ENCODE peak calls at places on chromosomes 6 and 20, in nine cellular contexts. P is sigmoid colon, U is esophagus muscularis mucosa, D is tibial nerve, Q is suprapubic skin, M is stomach, L is A549, E is GM12878, V is transverse colon. S is an unnamed sample.

GRCh38 chr20:59082077-59082740 is 39.6 kb upstream of the PRELID3B start:
- DNase-seq in U (no peak), E (no peak), Q (no peak), D (no peak), L (peak), P (no peak), V (no peak), M (no peak), S (no peak)

GRCh38 chr6:44572346-44572745 is 184.8 kb downstream of the CDC5L start:
- DNase-seq in M (no peak), D (no peak), P (no peak), L (no peak), V (no peak), E (no peak), U (no peak), Q (no peak), S (no peak)

GRCh38 chr6:139522471-139523220 is 148.2 kb upstream of the CITED2 start:
- DNase-seq in V (no peak), Q (no peak), L (no peak), E (no peak), U (no peak), M (no peak), D (no peak), P (no peak), S (no peak)

GRCh38 chr6:42279144-42279781 is 61.6 kb upstream of the MRPS10 start:
- DNase-seq in M (no peak), U (no peak), L (peak), E (no peak), V (peak), D (no peak), Q (no peak), P (peak), S (peak)

GRCh38 chr6:169070506-169071176 is 183.0 kb downstream of the THBS2 start:
- DNase-seq in P (peak), D (peak), U (peak), L (peak), E (no peak), M (peak), V (peak), Q (peak), S (peak)

GRCh38 chr6:92479821-92480220 is 939.5 kb downstream of the EPHA7 start:
- DNase-seq in D (no peak), V (no peak), U (no peak), M (no peak), Q (no peak), L (no peak), P (no peak), E (no peak), S (no peak)

GRCh38 chr6:1689141-1689540 is 79.4 kb downstream of the FOXC1 start:
- DNase-seq in E (no peak), P (no peak), Q (no peak), L (no peak), U (no peak), D (no peak), V (no peak), M (no peak), S (no peak)

GRCh38 chr20:61809006-61809770 is 256.5 kb downstream of the TAF4 start:
- DNase-seq in E (no peak), P (no peak), V (no peak), L (no peak), Q (no peak), D (no peak), M (no peak), U (no peak), S (no peak)

GRCh38 chr6:5710516-5710915 is 296.2 kb downstream of the NRN1 start:
- DNase-seq in L (no peak), E (no peak), V (no peak), D (no peak), P (no peak), Q (no peak), M (no peak), U (peak), S (no peak)
- H3K4me3 ChIP-seq in L (no peak), E (no peak), V (no peak), D (no peak), P (no peak), Q (no peak), M (no peak), U (no peak), S (no peak)

GRCh38 chr20:51340451-51340840 is 202.1 kb downstream of the NFATC2 start:
- DNase-seq in V (no peak), U (no peak), E (no peak), D (no peak), P (no peak), Q (no peak), M (no peak), L (no peak), S (no peak)

GRCh38 chr20:51338692-51339440 is 203.7 kb downstream of the NFATC2 start:
- DNase-seq in U (no peak), V (no peak), P (no peak), M (no peak), D (no peak), Q (no peak), L (no peak), E (no peak), S (no peak)

GRCh38 chr20:51339721-51340450 is 202.6 kb downstream of the NFATC2 start:
- DNase-seq in M (no peak), D (no peak), U (no peak), L (no peak), V (no peak), Q (no peak), E (no peak), P (no peak), S (no peak)

GRCh38 chr20:51342510-51343236 is 199.8 kb downstream of the NFATC2 start:
- DNase-seq in E (no peak), P (peak), V (peak), U (no peak), L (no peak), M (no peak), Q (no peak), D (no peak), S (no peak)

GRCh38 chr20:51341581-51341980 is 200.9 kb downstream of the NFATC2 start:
- DNase-seq in M (no peak), Q (no peak), E (no peak), L (no peak), D (no peak), P (peak), U (no peak), V (no peak), S (no peak)
- TF ChIP-seq EP300 in M (no peak), Q (no peak), E (no peak), L (no peak), D (no peak), P (no peak), U (no peak), V (no peak), S (no peak)

GRCh38 chr20:25103526-25103925 is 21.6 kb upstream of the VSX1 start:
- DNase-seq in D (no peak), V (no peak), P (no peak), Q (no peak), M (no peak), L (no peak), E (no peak), U (peak), S (no peak)
- H3K4me3 ChIP-seq in D (no peak), V (no peak), P (no peak), Q (no peak), M (no peak), L (no peak), E (no peak), U (no peak), S (no peak)

DNA sequence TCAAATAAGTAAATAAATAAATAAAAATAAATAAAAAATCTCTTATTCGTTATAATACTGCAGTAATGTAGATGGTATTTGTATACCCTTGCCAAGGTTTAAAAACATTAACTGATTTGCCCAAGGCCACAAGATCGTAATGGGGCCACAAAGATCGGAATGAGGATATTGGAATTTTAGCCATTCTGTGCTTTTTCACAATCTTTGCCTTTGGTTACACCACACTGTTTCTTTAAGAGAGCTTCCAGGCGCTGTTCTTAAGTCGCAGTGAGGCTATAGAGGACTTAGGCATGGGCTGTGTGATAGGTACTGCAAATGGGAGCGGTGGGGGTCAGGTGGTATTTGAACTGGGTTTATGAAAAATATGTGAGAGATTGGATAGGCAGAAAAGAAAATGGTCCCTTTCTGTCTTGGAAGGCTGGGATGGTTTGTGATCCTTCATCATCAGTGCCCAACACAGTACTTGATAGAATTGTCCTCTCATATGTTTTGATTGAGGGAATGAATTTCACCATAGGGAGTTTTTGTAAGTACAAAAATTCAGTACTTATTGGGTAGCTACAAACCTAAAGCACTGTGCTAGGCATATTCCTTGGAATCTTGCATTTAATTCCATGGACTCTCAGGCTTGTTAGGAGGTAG is 1.4 kb downstream of the NUS1 start:
- DNase-seq in U (no peak), D (no peak), E (no peak), V (no peak), M (no peak), P (no peak), L (no peak), Q (no peak), S (no peak)
- TF ChIP-seq EP300 in U (no peak), D (no peak), E (no peak), V (no peak), M (no peak), P (no peak), L (no peak), Q (no peak), S (no peak)